ENCODE peak calls at places on chromosomes 7 and 10, in eight cellular contexts. One of them, this sample, is unnamed.
A peak's percentile ranks its signal among the peaks of the same experiment; 100 is the strongest.

GRCh38 chr7:20246236-20246635 is 29.1 kb upstream of the MACC1 start:
- DNase-seq in adrenal gland: no peak
- DNase-seq in gastrocnemius medialis: no peak
- DNase-seq in transverse colon: no peak
- DNase-seq in uterus: no peak
- DNase-seq in HCT116: no peak
- DNase-seq in body of pancreas: no peak
- DNase-seq in spleen: no peak
- DNase-seq in this sample: no peak

GRCh38 chr7:69968969-69969368 is 370.7 kb downstream of the AUTS2 start:
- DNase-seq in adrenal gland: no peak
- DNase-seq in gastrocnemius medialis: no peak
- DNase-seq in transverse colon: no peak
- DNase-seq in uterus: no peak
- DNase-seq in HCT116: no peak
- DNase-seq in body of pancreas: no peak
- DNase-seq in spleen: no peak
- DNase-seq in this sample: no peak

GRCh38 chr7:139521439-139521838 is 2.0 kb upstream of the CLEC2L start:
- DNase-seq in adrenal gland: no peak
- DNase-seq in gastrocnemius medialis: no peak
- DNase-seq in transverse colon: no peak
- DNase-seq in uterus: no peak
- DNase-seq in HCT116: no peak
- DNase-seq in body of pancreas: no peak
- DNase-seq in spleen: no peak
- DNase-seq in this sample: no peak

GRCh38 chr10:103693070-103693811 is 162.1 kb downstream of the SH3PXD2A start:
- DNase-seq in adrenal gland: no peak
- DNase-seq in gastrocnemius medialis: no peak
- DNase-seq in transverse colon: peak; percentile 31
- DNase-seq in uterus: no peak
- DNase-seq in HCT116: no peak
- DNase-seq in body of pancreas: no peak
- DNase-seq in spleen: no peak
- DNase-seq in this sample: no peak

GRCh38 chr10:62058896-62059423 is 157.5 kb downstream of the ARID5B start:
- DNase-seq in adrenal gland: no peak
- DNase-seq in gastrocnemius medialis: no peak
- DNase-seq in transverse colon: no peak
- DNase-seq in uterus: no peak
- DNase-seq in HCT116: no peak
- DNase-seq in body of pancreas: no peak
- DNase-seq in spleen: no peak
- DNase-seq in this sample: no peak

GRCh38 chr10:125411724-125412123 is 251.4 kb upstream of the CTBP2 start:
- DNase-seq in adrenal gland: no peak
- DNase-seq in gastrocnemius medialis: no peak
- DNase-seq in transverse colon: no peak
- DNase-seq in uterus: no peak
- DNase-seq in HCT116: peak; percentile 16
- DNase-seq in body of pancreas: no peak
- DNase-seq in spleen: no peak
- DNase-seq in this sample: no peak

GRCh38 chr7:40541336-40541735 is 406.5 kb downstream of the SUGCT start:
- DNase-seq in adrenal gland: no peak
- DNase-seq in gastrocnemius medialis: no peak
- DNase-seq in transverse colon: no peak
- DNase-seq in uterus: no peak
- DNase-seq in HCT116: no peak
- DNase-seq in body of pancreas: no peak
- DNase-seq in spleen: no peak
- DNase-seq in this sample: no peak

GRCh38 chr7:158394936-158395335 is 192.7 kb downstream of the PTPRN2 start:
- DNase-seq in adrenal gland: peak; percentile 22
- DNase-seq in gastrocnemius medialis: no peak
- DNase-seq in transverse colon: peak; percentile 67
- DNase-seq in uterus: no peak
- DNase-seq in HCT116: no peak
- DNase-seq in body of pancreas: peak; percentile 56
- DNase-seq in spleen: peak; percentile 81
- DNase-seq in this sample: no peak

GRCh38 chr10:117860823-117861222 is 185.9 kb downstream of the RAB11FIP2 start:
- DNase-seq in adrenal gland: no peak
- DNase-seq in gastrocnemius medialis: no peak
- DNase-seq in transverse colon: no peak
- DNase-seq in uterus: no peak
- DNase-seq in HCT116: peak; percentile 44
- DNase-seq in body of pancreas: no peak
- DNase-seq in spleen: no peak
- DNase-seq in this sample: no peak

DNA sequence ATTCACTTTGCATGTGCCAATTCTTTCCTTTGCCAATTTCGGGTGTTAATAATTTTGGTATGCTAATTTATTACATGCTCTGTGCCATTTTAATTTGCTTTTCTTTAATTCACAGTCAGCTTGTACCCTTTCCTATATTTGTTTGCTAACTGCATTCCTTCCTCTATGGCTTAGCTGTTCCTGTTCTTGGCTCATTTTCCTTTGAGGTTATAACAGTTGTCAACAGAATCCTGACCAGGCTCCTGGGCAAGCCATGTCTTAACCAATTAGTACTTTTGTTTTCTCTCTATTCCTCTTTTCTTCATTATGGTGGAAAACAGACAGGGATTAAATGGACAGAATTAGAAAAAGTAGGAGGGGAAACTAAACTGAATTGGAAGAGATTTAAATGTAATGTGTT is 73.7 kb upstream of the RPA3 start:
- DNase-seq in adrenal gland: no peak
- DNase-seq in gastrocnemius medialis: no peak
- DNase-seq in transverse colon: no peak
- DNase-seq in uterus: no peak
- DNase-seq in HCT116: no peak
- DNase-seq in body of pancreas: no peak
- DNase-seq in spleen: no peak
- DNase-seq in this sample: no peak
- H3K27ac ChIP-seq in adrenal gland: no peak overlapping the region
- H3K27ac ChIP-seq in gastrocnemius medialis: no peak overlapping the region
- H3K27ac ChIP-seq in transverse colon: no peak overlapping the region
- H3K27ac ChIP-seq in uterus: peak overlapping the region; percentile 39
- H3K27ac ChIP-seq in HCT116: no peak overlapping the region
- H3K27ac ChIP-seq in body of pancreas: no peak overlapping the region
- H3K27ac ChIP-seq in spleen: no peak overlapping the region
- H3K27ac ChIP-seq in this sample: no peak overlapping the region

DNA sequence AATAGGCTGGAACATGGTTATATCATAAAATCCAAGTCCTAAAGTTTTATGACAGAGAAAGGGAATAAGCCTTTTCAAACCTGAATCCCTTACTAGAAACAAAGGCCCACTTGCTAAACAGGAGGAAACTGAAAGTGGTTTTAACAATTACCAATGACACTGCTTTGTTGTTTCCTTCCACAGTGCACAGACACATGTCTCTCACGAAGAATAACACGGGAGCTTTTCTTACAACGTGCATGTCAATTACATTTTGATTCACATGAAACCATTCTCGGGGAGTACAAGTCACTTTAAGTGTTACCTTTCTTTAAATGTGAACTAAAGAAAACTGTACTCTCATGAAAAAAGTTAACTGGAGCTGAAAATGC is 1.4 kb downstream of the MRPS33 start:
- DNase-seq in adrenal gland: no peak
- DNase-seq in gastrocnemius medialis: no peak
- DNase-seq in transverse colon: no peak
- DNase-seq in uterus: no peak
- DNase-seq in HCT116: no peak
- DNase-seq in body of pancreas: no peak
- DNase-seq in spleen: no peak
- DNase-seq in this sample: no peak
- H3K4me3 ChIP-seq in adrenal gland: no peak overlapping the region
- H3K4me3 ChIP-seq in gastrocnemius medialis: no peak overlapping the region
- H3K4me3 ChIP-seq in transverse colon: peak overlapping the region; percentile 65
- H3K4me3 ChIP-seq in uterus: no peak overlapping the region
- H3K4me3 ChIP-seq in HCT116: peak overlapping the region; percentile 80
- H3K4me3 ChIP-seq in body of pancreas: no peak overlapping the region
- H3K4me3 ChIP-seq in spleen: no peak overlapping the region
- H3K4me3 ChIP-seq in this sample: no peak overlapping the region

GRCh38 chr10:33273295-33274002 is 61.0 kb downstream of the NRP1 start:
- DNase-seq in adrenal gland: peak; percentile 89
- DNase-seq in gastrocnemius medialis: peak; percentile 61
- DNase-seq in transverse colon: peak; percentile 78
- DNase-seq in uterus: peak; percentile 64
- DNase-seq in HCT116: no peak
- DNase-seq in body of pancreas: peak; percentile 89
- DNase-seq in spleen: no peak
- DNase-seq in this sample: no peak
- TF ChIP-seq POLR2A in adrenal gland: no peak
- TF ChIP-seq POLR2A in gastrocnemius medialis: no peak
- TF ChIP-seq POLR2A in transverse colon: no peak
- TF ChIP-seq POLR2A in uterus: no peak
- TF ChIP-seq POLR2A in HCT116: no peak
- TF ChIP-seq POLR2A in body of pancreas: peak; percentile 45
- TF ChIP-seq POLR2A in spleen: no peak
- TF ChIP-seq POLR2A in this sample: no peak

GRCh38 chr7:129952653-129953560 is at the start of gene UBE2H:
- DNase-seq in adrenal gland: peak; percentile 93
- DNase-seq in gastrocnemius medialis: peak; percentile 88
- DNase-seq in transverse colon: peak; percentile 94
- DNase-seq in uterus: peak; percentile 90
- DNase-seq in HCT116: peak; percentile 83
- DNase-seq in body of pancreas: peak; percentile 93
- DNase-seq in spleen: peak; percentile 97
- DNase-seq in this sample: peak; percentile 59

GRCh38 chr7:129959480-129960332 is 6.9 kb upstream of the UBE2H start:
- DNase-seq in adrenal gland: no peak
- DNase-seq in gastrocnemius medialis: no peak
- DNase-seq in transverse colon: no peak
- DNase-seq in uterus: no peak
- DNase-seq in HCT116: no peak
- DNase-seq in body of pancreas: no peak
- DNase-seq in spleen: no peak
- DNase-seq in this sample: no peak

GRCh38 chr7:129955993-129956543 is 3.3 kb upstream of the UBE2H start:
- DNase-seq in adrenal gland: no peak
- DNase-seq in gastrocnemius medialis: no peak
- DNase-seq in transverse colon: no peak
- DNase-seq in uterus: no peak
- DNase-seq in HCT116: no peak
- DNase-seq in body of pancreas: no peak
- DNase-seq in spleen: no peak
- DNase-seq in this sample: no peak

DNA sequence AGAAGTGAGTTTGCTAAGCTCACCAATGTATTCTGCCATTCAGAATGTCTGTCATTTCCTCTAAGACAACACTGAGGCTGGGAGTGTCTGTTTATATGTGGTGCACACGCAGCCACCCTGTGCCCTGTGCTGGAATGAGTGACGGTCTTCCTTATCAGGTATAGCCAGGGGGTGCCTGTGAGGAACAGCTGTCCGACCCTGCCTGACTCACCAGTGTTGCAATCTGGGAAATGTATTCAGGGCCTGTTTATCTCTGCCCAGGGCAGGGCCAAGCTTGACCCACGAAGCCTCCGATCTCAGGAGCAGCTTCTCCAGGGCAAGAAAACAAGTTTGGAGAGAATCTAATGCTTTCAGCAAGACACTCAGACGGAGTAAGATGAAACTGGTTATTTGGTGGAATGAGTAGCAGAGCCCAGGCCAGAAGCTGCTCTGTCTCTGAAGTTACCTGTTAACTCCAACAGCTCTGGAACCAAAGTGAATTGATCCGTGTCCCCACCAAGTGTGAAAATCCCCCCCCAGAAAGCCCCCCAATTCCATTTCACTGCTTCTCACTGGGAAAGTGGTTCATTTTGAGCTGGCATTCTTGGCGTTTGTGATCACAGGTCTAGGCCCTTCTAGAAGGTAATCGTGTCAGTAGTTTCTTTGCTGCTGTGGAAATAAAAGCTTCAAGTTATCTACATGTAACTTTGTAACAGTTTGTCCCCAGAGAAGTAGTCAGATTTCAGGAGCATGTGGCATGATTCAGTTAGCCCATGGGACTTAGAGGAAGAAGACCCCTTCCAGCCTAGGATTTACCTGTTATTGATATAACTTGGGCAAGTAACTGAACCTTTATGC is 6.1 kb upstream of the UBE2H start:
- DNase-seq in adrenal gland: peak; percentile 92
- DNase-seq in gastrocnemius medialis: peak; percentile 82
- DNase-seq in transverse colon: peak; percentile 74
- DNase-seq in uterus: no peak
- DNase-seq in HCT116: peak; percentile 69
- DNase-seq in body of pancreas: peak; percentile 55
- DNase-seq in spleen: no peak
- DNase-seq in this sample: no peak
- H3K27ac ChIP-seq in adrenal gland: peak overlapping the region; percentile 55
- H3K27ac ChIP-seq in gastrocnemius medialis: peak overlapping the region; percentile 83
- H3K27ac ChIP-seq in transverse colon: peak overlapping the region; percentile 62
- H3K27ac ChIP-seq in uterus: no peak overlapping the region
- H3K27ac ChIP-seq in HCT116: peak overlapping the region; percentile 62
- H3K27ac ChIP-seq in body of pancreas: no peak overlapping the region
- H3K27ac ChIP-seq in spleen: no peak overlapping the region
- H3K27ac ChIP-seq in this sample: peak overlapping the region; percentile 80

GRCh38 chr10:68135922-68136718 is 26.8 kb downstream of the MYPN start:
- DNase-seq in adrenal gland: peak; percentile 32
- DNase-seq in gastrocnemius medialis: peak; percentile 63
- DNase-seq in transverse colon: no peak
- DNase-seq in uterus: no peak
- DNase-seq in HCT116: peak; percentile 86
- DNase-seq in body of pancreas: no peak
- DNase-seq in spleen: no peak
- DNase-seq in this sample: no peak
- H3K4me3 ChIP-seq in adrenal gland: no peak overlapping the region
- H3K4me3 ChIP-seq in gastrocnemius medialis: peak overlapping the region; percentile 1
- H3K4me3 ChIP-seq in transverse colon: no peak overlapping the region
- H3K4me3 ChIP-seq in uterus: no peak overlapping the region
- H3K4me3 ChIP-seq in HCT116: peak overlapping the region; percentile 49
- H3K4me3 ChIP-seq in body of pancreas: no peak overlapping the region
- H3K4me3 ChIP-seq in spleen: no peak overlapping the region
- H3K4me3 ChIP-seq in this sample: no peak overlapping the region

GRCh38 chr10:6580279-6581029 is 378 bp upstream of the PRKCQ start:
- DNase-seq in adrenal gland: peak; percentile 72
- DNase-seq in gastrocnemius medialis: peak; percentile 65
- DNase-seq in transverse colon: peak; percentile 79
- DNase-seq in uterus: peak; percentile 31
- DNase-seq in HCT116: peak; percentile 22
- DNase-seq in body of pancreas: peak; percentile 82
- DNase-seq in spleen: peak; percentile 96
- DNase-seq in this sample: no peak
- TF ChIP-seq POLR2A in adrenal gland: no peak
- TF ChIP-seq POLR2A in gastrocnemius medialis: peak; percentile 92
- TF ChIP-seq POLR2A in transverse colon: peak; percentile 26
- TF ChIP-seq POLR2A in uterus: peak; percentile 42
- TF ChIP-seq POLR2A in HCT116: no peak
- TF ChIP-seq POLR2A in body of pancreas: peak; percentile 73
- TF ChIP-seq POLR2A in spleen: no peak
- TF ChIP-seq POLR2A in this sample: peak; percentile 34

This sample was measured in esophagus squamous epithelium.